ENCODE peak calls at places on chromosomes 5 and 9, in nine cellular contexts. H is skeletal muscle cell, V is AG04449, Q is AG04450, N is foreskin fibroblast, D is stomach, O is choroid plexus epithelial cell, P is bronchial epithelial cell, B is tibial nerve. R is an unnamed sample.

GRCh38 chr9:94882953-94883641 is 156.6 kb downstream of the AOPEP start:
- DNase-seq in Q (no peak), H (no peak), B (no peak), O (no peak), D (peak), N (peak), P (no peak), V (no peak), R (no peak)

GRCh38 chr5:95261369-95262175 is 23.3 kb downstream of the MCTP1 start:
- DNase-seq in Q (no peak), V (no peak), P (peak), O (peak), D (no peak), N (peak), H (no peak), B (no peak), R (peak)

GRCh38 chr5:43785198-43785597 is 182.2 kb downstream of the NNT start:
- DNase-seq in V (no peak), Q (no peak), D (no peak), P (no peak), B (no peak), H (no peak), O (no peak), N (no peak), R (no peak)

GRCh38 chr9:126329476-126330275 is 3.0 kb downstream of the MVB12B start:
- DNase-seq in P (peak), H (no peak), V (no peak), B (no peak), O (no peak), D (no peak), Q (no peak), N (no peak), R (no peak)

GRCh38 chr9:93670208-93671029 is 94.0 kb downstream of the PHF2 start:
- DNase-seq in Q (no peak), N (peak), P (no peak), V (no peak), O (peak), D (peak), B (peak), H (peak), R (no peak)

GRCh38 chr9:12934515-12935301 is 159.9 kb downstream of the LURAP1L start:
- DNase-seq in O (no peak), D (no peak), N (peak), V (no peak), P (peak), H (no peak), B (no peak), Q (no peak), R (no peak)

GRCh38 chr9:121674952-121675351 is 23.5 kb downstream of the DAB2IP start:
- DNase-seq in P (peak), Q (no peak), D (no peak), O (peak), N (peak), H (no peak), V (no peak), B (no peak), R (no peak)

GRCh38 chr9:132757031-132757430 is 86.8 kb downstream of the GTF3C4 start:
- DNase-seq in D (no peak), H (no peak), V (no peak), N (no peak), P (no peak), Q (no peak), B (no peak), O (no peak), R (no peak)

GRCh38 chr5:149207821-149208220 is 63.8 kb upstream of the AFAP1L1 start:
- DNase-seq in B (no peak), N (no peak), H (no peak), Q (no peak), O (no peak), P (no peak), V (no peak), D (no peak), R (no peak)

GRCh38 chr5:1297243-1297642 is 2.4 kb upstream of the TERT start:
- DNase-seq in O (no peak), Q (no peak), H (no peak), B (no peak), V (no peak), P (no peak), N (no peak), D (no peak), R (no peak)
- H3K4me3 ChIP-seq in O (no peak), Q (no peak), H (no peak), B (no peak), V (no peak), P (no peak), N (no peak), D (no peak), R (no peak)

GRCh38 chr5:1834721-1835425 is 33.7 kb downstream of the NDUFS6 start:
- DNase-seq in H (no peak), V (no peak), N (no peak), P (no peak), O (no peak), B (no peak), D (no peak), Q (no peak), R (no peak)

GRCh38 chr5:1838013-1838412 is 36.8 kb downstream of the NDUFS6 start:
- DNase-seq in Q (no peak), V (no peak), O (no peak), H (no peak), N (no peak), D (no peak), P (no peak), B (no peak), R (no peak)

GRCh38 chr5:1835431-1835830 is 34.2 kb downstream of the NDUFS6 start:
- DNase-seq in H (no peak), Q (no peak), V (no peak), D (no peak), P (no peak), O (no peak), B (no peak), N (no peak), R (no peak)

GRCh38 chr5:1836176-1836890 is 35.1 kb downstream of the NDUFS6 start:
- DNase-seq in H (no peak), P (no peak), D (no peak), B (no peak), Q (no peak), O (no peak), N (no peak), V (no peak), R (no peak)

GRCh38 chr5:1836891-1837880 is 36.0 kb downstream of the NDUFS6 start:
- DNase-seq in V (no peak), H (no peak), Q (no peak), N (no peak), D (no peak), B (no peak), P (no peak), O (no peak), R (no peak)
- H3K4me3 ChIP-seq in V (no peak), H (no peak), Q (no peak), N (no peak), D (no peak), B (no peak), P (no peak), O (no peak), R (no peak)

DNA sequence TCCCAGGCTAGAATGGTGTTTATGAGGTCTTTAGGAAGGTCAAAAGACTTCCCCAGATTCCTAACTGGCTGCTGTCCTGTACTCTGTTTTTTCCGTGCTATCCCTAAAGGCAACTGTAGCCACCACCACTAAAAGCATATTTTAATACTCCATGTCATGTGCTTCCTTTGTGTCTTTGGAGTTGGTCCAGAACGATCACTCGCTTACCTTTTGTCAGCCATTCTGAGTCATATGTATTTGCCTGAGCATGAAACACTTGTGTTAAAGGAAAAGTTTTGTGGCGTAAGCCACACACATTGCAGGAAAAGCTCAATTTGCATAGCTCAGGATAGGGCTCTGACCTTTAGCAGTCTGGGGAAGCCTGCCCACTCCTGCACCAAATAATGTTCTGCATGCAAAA is 299.6 kb downstream of the NTRK2 start:
- DNase-seq in H (no peak), V (no peak), Q (no peak), N (no peak), O (no peak), D (no peak), P (peak), B (no peak), R (no peak)
- H3K4me3 ChIP-seq in H (no peak), V (no peak), Q (no peak), N (no peak), O (no peak), D (no peak), P (no peak), B (no peak), R (no peak)

GRCh38 chr5:132228241-132229035 is 785 bp upstream of the P4HA2 start:
- DNase-seq in N (no peak), V (no peak), D (no peak), Q (no peak), P (no peak), B (no peak), H (no peak), O (no peak), R (no peak)

GRCh38 chr5:132225165-132226032 is 2.3 kb downstream of the P4HA2 start:
- DNase-seq in P (peak), B (peak), Q (no peak), N (peak), V (peak), O (peak), H (peak), D (peak), R (peak)

GRCh38 chr5:132227485-132228240 is at the start of gene P4HA2:
- DNase-seq in O (peak), N (peak), H (no peak), P (peak), V (no peak), Q (no peak), B (peak), D (peak), R (no peak)

GRCh38 chr5:132227235-132227484 is 493 bp downstream of the P4HA2 start:
- DNase-seq in V (no peak), H (no peak), N (no peak), B (no peak), P (no peak), D (no peak), Q (no peak), O (no peak), R (no peak)

GRCh38 chr5:132226516-132227234 is 978 bp downstream of the P4HA2 start:
- DNase-seq in D (peak), Q (no peak), V (no peak), N (peak), H (no peak), B (no peak), P (no peak), O (no peak), R (no peak)
- H3K4me3 ChIP-seq in D (peak), Q (peak), V (peak), N (peak), H (peak), B (peak), P (peak), O (peak), R (peak)

GRCh38 chr9:137422668-137423000 is 328 bp downstream of the EXD3 start:
- DNase-seq in B (no peak), Q (no peak), H (no peak), D (no peak), V (no peak), O (no peak), P (no peak), N (peak), R (no peak)
- H3K4me3 ChIP-seq in B (peak), Q (peak), H (peak), D (peak), V (peak), O (peak), P (peak), N (peak), R (peak)